ENCODE peak calls at places on chromosomes 3 and 15, in nine cellular contexts. One of them, this sample, is unnamed.

GRCh38 chr3:37955918-37956317 is 34.7 kb upstream of the VILL start:
- DNase-seq in left colon: no peak
- DNase-seq in effector memory CD4-positive, alpha-beta T cell: no peak
- DNase-seq in sigmoid colon: no peak
- DNase-seq in right atrium auricular region: no peak
- DNase-seq in H9: no peak
- DNase-seq in activated CD8-positive, alpha-beta memory T cell treated with anti-CD3 and anti-CD28 coated beads for 1 hour: no peak
- DNase-seq in HTR-8/SVneo: no peak
- DNase-seq in GM12891: no peak
- DNase-seq in this sample: no peak

GRCh38 chr3:17500618-17501017 is 241.8 kb downstream of the TBC1D5 start:
- DNase-seq in left colon: no peak
- DNase-seq in effector memory CD4-positive, alpha-beta T cell: no peak
- DNase-seq in sigmoid colon: no peak
- DNase-seq in right atrium auricular region: no peak
- DNase-seq in H9: no peak
- DNase-seq in activated CD8-positive, alpha-beta memory T cell treated with anti-CD3 and anti-CD28 coated beads for 1 hour: no peak
- DNase-seq in HTR-8/SVneo: no peak
- DNase-seq in GM12891: no peak
- DNase-seq in this sample: peak

GRCh38 chr3:25587526-25587925 is 77.2 kb downstream of the TOP2B start:
- DNase-seq in left colon: no peak
- DNase-seq in effector memory CD4-positive, alpha-beta T cell: no peak
- DNase-seq in sigmoid colon: no peak
- DNase-seq in right atrium auricular region: no peak
- DNase-seq in H9: no peak
- DNase-seq in activated CD8-positive, alpha-beta memory T cell treated with anti-CD3 and anti-CD28 coated beads for 1 hour: no peak
- DNase-seq in HTR-8/SVneo: no peak
- DNase-seq in GM12891: no peak
- DNase-seq in this sample: no peak

GRCh38 chr3:138398791-138399575 is 35.4 kb upstream of the ESYT3 start:
- DNase-seq in left colon: no peak
- DNase-seq in effector memory CD4-positive, alpha-beta T cell: no peak
- DNase-seq in sigmoid colon: no peak
- DNase-seq in right atrium auricular region: no peak
- DNase-seq in H9: peak
- DNase-seq in activated CD8-positive, alpha-beta memory T cell treated with anti-CD3 and anti-CD28 coated beads for 1 hour: no peak
- DNase-seq in HTR-8/SVneo: no peak
- DNase-seq in GM12891: no peak
- DNase-seq in this sample: no peak

GRCh38 chr3:186746008-186746407 is 28.8 kb downstream of the KNG1 start:
- DNase-seq in left colon: peak
- DNase-seq in effector memory CD4-positive, alpha-beta T cell: no peak
- DNase-seq in sigmoid colon: no peak
- DNase-seq in right atrium auricular region: peak
- DNase-seq in H9: peak
- DNase-seq in activated CD8-positive, alpha-beta memory T cell treated with anti-CD3 and anti-CD28 coated beads for 1 hour: no peak
- DNase-seq in HTR-8/SVneo: peak
- DNase-seq in GM12891: no peak
- DNase-seq in this sample: no peak

GRCh38 chr3:105829879-105830622 is 38.8 kb downstream of the CBLB start:
- DNase-seq in left colon: no peak
- DNase-seq in effector memory CD4-positive, alpha-beta T cell: no peak
- DNase-seq in sigmoid colon: no peak
- DNase-seq in right atrium auricular region: no peak
- DNase-seq in H9: no peak
- DNase-seq in activated CD8-positive, alpha-beta memory T cell treated with anti-CD3 and anti-CD28 coated beads for 1 hour: no peak
- DNase-seq in HTR-8/SVneo: no peak
- DNase-seq in GM12891: no peak
- DNase-seq in this sample: no peak

GRCh38 chr15:39413558-39413957 is 167.3 kb upstream of the THBS1 start:
- DNase-seq in left colon: no peak
- DNase-seq in effector memory CD4-positive, alpha-beta T cell: no peak
- DNase-seq in sigmoid colon: no peak
- DNase-seq in right atrium auricular region: no peak
- DNase-seq in H9: no peak
- DNase-seq in activated CD8-positive, alpha-beta memory T cell treated with anti-CD3 and anti-CD28 coated beads for 1 hour: no peak
- DNase-seq in HTR-8/SVneo: no peak
- DNase-seq in GM12891: no peak
- DNase-seq in this sample: no peak

GRCh38 chr3:44893097-44893496 is 18.7 kb downstream of the TGM4 start:
- DNase-seq in left colon: no peak
- DNase-seq in effector memory CD4-positive, alpha-beta T cell: no peak
- DNase-seq in sigmoid colon: no peak
- DNase-seq in right atrium auricular region: no peak
- DNase-seq in H9: no peak
- DNase-seq in activated CD8-positive, alpha-beta memory T cell treated with anti-CD3 and anti-CD28 coated beads for 1 hour: no peak
- DNase-seq in HTR-8/SVneo: peak
- DNase-seq in GM12891: no peak
- DNase-seq in this sample: peak

GRCh38 chr3:161142486-161142885 is 37.3 kb upstream of the B3GALNT1 start:
- DNase-seq in left colon: no peak
- DNase-seq in effector memory CD4-positive, alpha-beta T cell: no peak
- DNase-seq in sigmoid colon: no peak
- DNase-seq in right atrium auricular region: no peak
- DNase-seq in H9: no peak
- DNase-seq in activated CD8-positive, alpha-beta memory T cell treated with anti-CD3 and anti-CD28 coated beads for 1 hour: no peak
- DNase-seq in HTR-8/SVneo: no peak
- DNase-seq in GM12891: no peak
- DNase-seq in this sample: no peak

GRCh38 chr3:24497942-24498341 is 3.3 kb upstream of the THRB start:
- DNase-seq in left colon: no peak
- DNase-seq in effector memory CD4-positive, alpha-beta T cell: no peak
- DNase-seq in sigmoid colon: no peak
- DNase-seq in right atrium auricular region: no peak
- DNase-seq in H9: no peak
- DNase-seq in activated CD8-positive, alpha-beta memory T cell treated with anti-CD3 and anti-CD28 coated beads for 1 hour: no peak
- DNase-seq in HTR-8/SVneo: no peak
- DNase-seq in GM12891: no peak
- DNase-seq in this sample: no peak

GRCh38 chr3:108127301-108127988 is 36.6 kb upstream of the CD47 start:
- DNase-seq in left colon: peak
- DNase-seq in effector memory CD4-positive, alpha-beta T cell: peak
- DNase-seq in sigmoid colon: no peak
- DNase-seq in right atrium auricular region: no peak
- DNase-seq in H9: no peak
- DNase-seq in activated CD8-positive, alpha-beta memory T cell treated with anti-CD3 and anti-CD28 coated beads for 1 hour: peak
- DNase-seq in HTR-8/SVneo: no peak
- DNase-seq in GM12891: no peak
- DNase-seq in this sample: no peak

GRCh38 chr15:99100245-99101173 is 4.4 kb upstream of the SYNM start:
- DNase-seq in left colon: peak
- DNase-seq in effector memory CD4-positive, alpha-beta T cell: no peak
- DNase-seq in sigmoid colon: peak
- DNase-seq in right atrium auricular region: peak
- DNase-seq in H9: peak
- DNase-seq in activated CD8-positive, alpha-beta memory T cell treated with anti-CD3 and anti-CD28 coated beads for 1 hour: no peak
- DNase-seq in HTR-8/SVneo: peak
- DNase-seq in GM12891: peak
- DNase-seq in this sample: peak

GRCh38 chr15:25691544-25692430 is 171.3 kb downstream of the ATP10A start:
- DNase-seq in left colon: no peak
- DNase-seq in effector memory CD4-positive, alpha-beta T cell: no peak
- DNase-seq in sigmoid colon: peak
- DNase-seq in right atrium auricular region: no peak
- DNase-seq in H9: no peak
- DNase-seq in activated CD8-positive, alpha-beta memory T cell treated with anti-CD3 and anti-CD28 coated beads for 1 hour: no peak
- DNase-seq in HTR-8/SVneo: no peak
- DNase-seq in GM12891: no peak
- DNase-seq in this sample: peak

GRCh38 chr15:51367322-51367976 is 26.0 kb downstream of the GLDN start:
- DNase-seq in left colon: no peak
- DNase-seq in effector memory CD4-positive, alpha-beta T cell: no peak
- DNase-seq in sigmoid colon: no peak
- DNase-seq in right atrium auricular region: no peak
- DNase-seq in H9: no peak
- DNase-seq in activated CD8-positive, alpha-beta memory T cell treated with anti-CD3 and anti-CD28 coated beads for 1 hour: no peak
- DNase-seq in HTR-8/SVneo: no peak
- DNase-seq in GM12891: no peak
- DNase-seq in this sample: no peak

GRCh38 chr3:129410971-129411370 is 17.5 kb downstream of the EFCAB12 start:
- DNase-seq in left colon: no peak
- DNase-seq in effector memory CD4-positive, alpha-beta T cell: no peak
- DNase-seq in sigmoid colon: no peak
- DNase-seq in right atrium auricular region: no peak
- DNase-seq in H9: no peak
- DNase-seq in activated CD8-positive, alpha-beta memory T cell treated with anti-CD3 and anti-CD28 coated beads for 1 hour: no peak
- DNase-seq in HTR-8/SVneo: no peak
- DNase-seq in GM12891: no peak
- DNase-seq in this sample: no peak

GRCh38 chr3:69092030-69092513 is 7.3 kb downstream of the ARL6IP5 start:
- DNase-seq in left colon: no peak
- DNase-seq in effector memory CD4-positive, alpha-beta T cell: no peak
- DNase-seq in sigmoid colon: no peak
- DNase-seq in right atrium auricular region: no peak
- DNase-seq in H9: no peak
- DNase-seq in activated CD8-positive, alpha-beta memory T cell treated with anti-CD3 and anti-CD28 coated beads for 1 hour: no peak
- DNase-seq in HTR-8/SVneo: no peak
- DNase-seq in GM12891: no peak
- DNase-seq in this sample: no peak

GRCh38 chr15:31372635-31373091 is 46.0 kb downstream of the KLF13 start:
- DNase-seq in left colon: no peak
- DNase-seq in effector memory CD4-positive, alpha-beta T cell: no peak
- DNase-seq in sigmoid colon: peak
- DNase-seq in right atrium auricular region: peak
- DNase-seq in H9: peak
- DNase-seq in activated CD8-positive, alpha-beta memory T cell treated with anti-CD3 and anti-CD28 coated beads for 1 hour: no peak
- DNase-seq in HTR-8/SVneo: peak
- DNase-seq in GM12891: no peak
- DNase-seq in this sample: peak

GRCh38 chr3:124557433-124558232 is 172.6 kb upstream of the UMPS start:
- DNase-seq in left colon: no peak
- DNase-seq in effector memory CD4-positive, alpha-beta T cell: no peak
- DNase-seq in sigmoid colon: no peak
- DNase-seq in right atrium auricular region: no peak
- DNase-seq in H9: no peak
- DNase-seq in activated CD8-positive, alpha-beta memory T cell treated with anti-CD3 and anti-CD28 coated beads for 1 hour: no peak
- DNase-seq in HTR-8/SVneo: peak
- DNase-seq in GM12891: no peak
- DNase-seq in this sample: no peak

This sample was measured in osteoblast.